ENCODE peak calls at places on chromosomes 7 and 10, in eight cellular contexts. L is cardiac fibroblast, K is fibroblast of lung, R is endothelial cell, H is IMR-90, Z is NB4, F is tibial artery, C is tibial nerve. D is an unnamed sample.

GRCh38 chr7:152910545-152911013 is 151.0 kb downstream of the ACTR3B start:
- DNase-seq in F (no peak), C (no peak), L (no peak), Z (no peak), R (no peak), H (no peak), K (no peak), D (no peak)

GRCh38 chr7:87199241-87199640 is 20.3 kb downstream of the TMEM243 start:
- DNase-seq in Z (no peak), R (no peak), K (no peak), F (no peak), H (no peak), L (no peak), C (no peak), D (no peak)

GRCh38 chr7:6320791-6321190 is 48.4 kb upstream of the CYTH3 start:
- DNase-seq in Z (no peak), C (no peak), L (no peak), H (no peak), F (no peak), R (no peak), K (no peak), D (no peak)

GRCh38 chr10:98534046-98534445 is 87.3 kb upstream of the HPS1 start:
- DNase-seq in F (no peak), R (no peak), C (no peak), K (no peak), L (no peak), H (no peak), Z (no peak), D (no peak)

GRCh38 chr7:16652888-16653287 is 6.9 kb downstream of the BZW2 start:
- DNase-seq in F (no peak), L (no peak), Z (no peak), C (no peak), K (no peak), R (no peak), H (no peak), D (no peak)

GRCh38 chr10:23367896-23368685 is 23.5 kb upstream of the C10orf67 start:
- DNase-seq in C (no peak), K (peak; percentile 17), F (no peak), Z (peak; percentile 2), R (no peak), L (peak; percentile 17), H (no peak), D (no peak)

GRCh38 chr10:114518401-114519305 is 114.4 kb upstream of the AFAP1L2 start:
- DNase-seq in L (no peak), F (no peak), Z (no peak), C (no peak), R (no peak), H (peak; percentile 52), K (no peak), D (no peak)

GRCh38 chr7:74187915-74188675 is 13.9 kb downstream of the EIF4H start:
- DNase-seq in H (peak; percentile 69), C (no peak), K (peak; percentile 30), F (no peak), R (no peak), Z (no peak), L (peak; percentile 38), D (no peak)

GRCh38 chr10:30488319-30488718 is 54.3 kb downstream of the MAP3K8 start:
- DNase-seq in Z (peak; percentile 75), L (no peak), C (no peak), H (no peak), R (no peak), K (no peak), F (no peak), D (no peak)

GRCh38 chr10:75405201-75406143 is 3.9 kb upstream of the ZNF503 start:
- DNase-seq in L (no peak), R (peak; percentile 44), H (no peak), Z (no peak), C (no peak), K (peak; percentile 31), F (no peak), D (no peak)

GRCh38 chr10:672139-672538 is 17.3 kb downstream of the DIP2C start:
- DNase-seq in R (no peak), F (peak; percentile 29), K (no peak), L (no peak), C (no peak), Z (no peak), H (no peak), D (no peak)

GRCh38 chr10:22590115-22590514 is 124.3 kb downstream of the PIP4K2A start:
- DNase-seq in Z (no peak), F (no peak), H (peak; percentile 21), K (no peak), L (peak; percentile 18), C (no peak), R (no peak), D (no peak)

GRCh38 chr10:61164458-61165160 is 220.6 kb upstream of the RHOBTB1 start:
- DNase-seq in L (peak; percentile 45), K (no peak), R (no peak), H (no peak), Z (peak; percentile 55), C (no peak), F (peak; percentile 66), D (peak; percentile 25)

GRCh38 chr7:141563956-141564623 is 12.9 kb downstream of the AGK start:
- DNase-seq in C (no peak), L (no peak), H (no peak), Z (peak; percentile 58), R (no peak), K (no peak), F (no peak), D (no peak)

GRCh38 chr10:649798-650690 is 39.4 kb downstream of the DIP2C start:
- DNase-seq in C (no peak), F (peak; percentile 73), L (no peak), H (peak; percentile 82), Z (no peak), K (peak; percentile 87), R (no peak), D (no peak)

GRCh38 chr10:30231071-30231652 is 117.9 kb downstream of the MTPAP start:
- DNase-seq in Z (no peak), K (no peak), C (no peak), R (no peak), H (no peak), F (no peak), L (no peak), D (no peak)

GRCh38 chr7:54879776-54880175 is 120.8 kb upstream of the SEC61G start:
- DNase-seq in C (no peak), K (no peak), R (no peak), L (no peak), Z (no peak), F (no peak), H (peak; percentile 55), D (no peak)

GRCh38 chr10:100983868-100984669 is 3.2 kb downstream of the MRPL43 start:
- DNase-seq in L (no peak), Z (no peak), F (no peak), K (no peak), C (no peak), H (no peak), R (no peak), D (no peak)

GRCh38 chr7:86826948-86827347 is 183.2 kb downstream of the GRM3 start:
- DNase-seq in F (no peak), H (no peak), Z (no peak), L (no peak), C (no peak), K (no peak), R (no peak), D (no peak)

GRCh38 chr10:84049300-84050015 is 89.9 kb upstream of the GHITM start:
- DNase-seq in F (no peak), H (no peak), C (no peak), L (no peak), R (no peak), Z (no peak), K (no peak), D (no peak)

GRCh38 chr10:84059526-84059925 is 79.8 kb upstream of the GHITM start:
- DNase-seq in F (no peak), H (no peak), K (no peak), R (no peak), L (no peak), Z (peak; percentile 32), C (no peak), D (no peak)

DNA sequence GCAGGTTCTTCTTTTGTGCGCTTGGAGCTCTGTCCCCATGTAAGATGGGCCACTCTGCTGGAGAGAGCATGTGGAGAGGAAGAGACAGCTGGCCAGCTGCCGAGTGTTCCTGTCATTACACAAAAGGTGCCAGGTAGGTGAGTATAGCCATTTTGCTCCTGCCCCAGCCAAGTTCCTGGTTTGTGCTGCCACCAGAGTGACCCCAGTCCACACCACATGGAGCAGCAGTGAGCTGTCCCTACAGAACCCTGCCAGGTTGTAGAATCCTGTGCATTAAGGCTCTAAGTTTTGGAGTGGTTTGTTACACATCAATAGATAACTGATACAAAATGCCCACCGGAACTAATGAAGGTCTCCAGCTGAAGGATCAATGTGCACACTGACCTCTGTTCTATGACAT is 84.6 kb upstream of the GHITM start:
- DNase-seq in F (no peak), R (no peak), Z (no peak), C (no peak), H (no peak), L (no peak), K (no peak), D (no peak)
- TF ChIP-seq CTCF in F (no peak), R (no peak), Z (no peak), C (no peak), H (no peak), L (no peak), K (no peak), D (no peak)

DNA sequence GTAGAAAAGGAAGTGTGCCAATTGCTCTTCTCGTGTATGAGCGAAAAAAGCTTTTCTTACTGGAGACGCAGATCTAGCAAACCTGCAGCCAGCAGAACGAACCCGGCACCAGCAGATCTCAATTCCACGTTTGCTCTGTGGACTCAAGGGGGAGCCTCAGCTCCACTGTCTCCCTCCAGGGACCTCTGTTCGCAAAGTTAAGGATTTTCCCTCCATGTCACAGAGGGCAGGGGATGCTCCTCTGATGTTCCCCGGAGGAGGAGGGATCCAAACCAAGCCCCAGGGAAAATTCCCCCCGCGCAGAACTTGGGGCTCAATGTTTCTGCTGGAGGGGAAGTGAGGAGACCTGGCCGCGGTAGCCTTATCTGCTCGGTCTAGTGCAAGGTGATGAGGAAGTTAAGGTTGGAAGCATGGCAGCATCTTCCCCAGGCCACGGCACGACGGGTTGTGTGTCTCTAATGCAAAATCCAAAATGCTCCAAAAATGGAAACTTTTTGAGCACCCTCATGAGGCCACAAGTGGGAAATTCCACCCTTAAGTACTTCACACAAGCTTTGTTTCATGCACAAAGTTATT is 9.0 kb downstream of the IQCE start:
- DNase-seq in H (peak; percentile 38), Z (peak; percentile 48), C (no peak), R (peak; percentile 51), F (no peak), K (peak; percentile 53), L (peak; percentile 48), D (no peak)
- TF ChIP-seq CTCF in H (peak; percentile 56), Z (peak; percentile 49), C (no peak), R (no peak), F (peak; percentile 48), K (peak; percentile 66), L (peak; percentile 66), D (no peak)

DNA sequence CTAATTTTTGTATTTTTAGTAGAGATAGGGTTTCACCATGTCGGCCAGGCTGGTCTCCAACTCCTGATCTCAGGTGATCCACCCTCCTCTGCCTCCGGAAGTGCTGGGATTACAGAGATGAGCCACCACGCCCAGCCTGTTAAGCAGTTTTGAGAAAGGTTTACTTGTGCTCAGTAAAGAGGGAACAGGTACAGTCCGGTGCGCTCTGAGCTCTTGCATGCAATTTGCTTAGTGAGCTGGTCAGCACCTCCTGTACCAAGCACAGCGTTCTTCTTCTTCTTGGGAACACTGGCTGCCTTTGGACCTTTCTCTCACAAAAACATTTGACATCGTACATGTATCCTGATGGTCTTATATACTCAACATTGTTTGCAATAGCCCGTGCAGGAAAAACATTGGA is 118.3 kb downstream of the AKR1D1 start:
- DNase-seq in F (no peak), L (no peak), K (no peak), Z (no peak), C (no peak), H (no peak), R (no peak), D (no peak)
- TF ChIP-seq CTCF in F (no peak), L (no peak), K (no peak), Z (no peak), C (no peak), H (no peak), R (no peak), D (no peak)

GRCh38 chr10:6473430-6473829 is 106.6 kb downstream of the PRKCQ start:
- DNase-seq in C (no peak), R (peak; percentile 7), H (no peak), K (no peak), F (no peak), Z (peak; percentile 90), L (no peak), D (no peak)
- TF ChIP-seq CTCF in C (no peak), R (no peak), H (no peak), K (no peak), F (no peak), Z (peak; percentile 2), L (no peak), D (no peak)

D was measured in omental fat pad.